ENCODE peak calls at places on chromosomes 11 and 22, in ten cellular contexts. W is uterus, C is HCT116, D is body of pancreas, A is HepG2, I is heart left ventricle, Y is adrenal gland, M is stomach, N is A549, E is sigmoid colon. H is an unnamed sample.

GRCh38 chr11:82494988-82495432 is 238.7 kb downstream of the FAM181B start:
- DNase-seq in W (no peak), Y (no peak), M (no peak), I (no peak), C (no peak), D (peak), E (no peak), N (no peak), A (peak), H (no peak)

GRCh38 chr11:96748639-96749370 is 359.0 kb downstream of the JRKL start:
- DNase-seq in W (no peak), A (no peak), D (no peak), E (no peak), Y (no peak), I (no peak), C (no peak), M (no peak), N (no peak), H (no peak)

GRCh38 chr22:39309364-39309861 is 10.0 kb downstream of the RPL3 start:
- DNase-seq in N (no peak), D (no peak), M (no peak), I (no peak), C (no peak), E (no peak), Y (no peak), A (no peak), W (no peak), H (no peak)

GRCh38 chr11:23079382-23079813 is 219.1 kb upstream of the CCDC179 start:
- DNase-seq in W (no peak), I (no peak), Y (no peak), N (no peak), M (no peak), C (no peak), D (no peak), A (no peak), E (no peak), H (no peak)

GRCh38 chr11:96152623-96153022 is 190.4 kb downstream of the MAML2 start:
- DNase-seq in M (no peak), I (no peak), D (no peak), N (no peak), A (no peak), W (no peak), C (no peak), Y (no peak), E (no peak), H (no peak)

GRCh38 chr22:41619979-41620645 is 731 bp downstream of the DESI1 start:
- DNase-seq in A (peak), E (peak), D (peak), M (peak), N (no peak), C (no peak), W (peak), Y (peak), I (peak), H (peak)

GRCh38 chr22:45010532-45010900 is 711 bp upstream of the PHF21B start:
- DNase-seq in W (no peak), M (no peak), Y (no peak), A (no peak), N (peak), D (no peak), C (no peak), E (no peak), I (no peak), H (peak)

GRCh38 chr11:76132268-76132667 is 74.0 kb downstream of the WNT11 start:
- DNase-seq in D (no peak), M (no peak), N (no peak), Y (no peak), E (no peak), C (no peak), I (no peak), A (no peak), W (no peak), H (peak)

GRCh38 chr11:126160345-126161145 is 50.9 kb downstream of the RPUSD4 start:
- DNase-seq in C (no peak), D (no peak), M (no peak), N (no peak), Y (no peak), A (no peak), W (no peak), E (no peak), I (no peak), H (no peak)

GRCh38 chr11:44568706-44569473 is 3.4 kb downstream of the CD82 start:
- DNase-seq in Y (peak), E (peak), W (peak), N (peak), C (no peak), D (peak), I (peak), M (peak), A (no peak), H (peak)

GRCh38 chr11:10540546-10540914 is 457 bp downstream of the RNF141 start:
- DNase-seq in D (peak), Y (no peak), M (peak), C (no peak), E (peak), N (no peak), A (peak), W (no peak), I (no peak), H (peak)

GRCh38 chr11:10542776-10543175 is 1.8 kb upstream of the RNF141 start:
- DNase-seq in W (no peak), I (no peak), Y (no peak), M (no peak), C (no peak), E (no peak), N (no peak), D (no peak), A (no peak), H (no peak)

GRCh38 chr11:10539339-10539738 is 1.6 kb downstream of the RNF141 start:
- DNase-seq in W (no peak), D (no peak), E (no peak), C (no peak), M (no peak), I (no peak), N (peak), A (peak), Y (no peak), H (no peak)

GRCh38 chr11:10538924-10539323 is 2.1 kb downstream of the RNF141 start:
- DNase-seq in Y (no peak), N (no peak), M (no peak), A (no peak), I (no peak), D (no peak), W (no peak), E (no peak), C (no peak), H (no peak)

GRCh38 chr11:10540915-10541591 is at the start of gene RNF141:
- DNase-seq in N (peak), Y (peak), D (peak), E (peak), A (peak), I (peak), C (peak), M (peak), W (peak), H (peak)
- TF ChIP-seq POLR2A in N (peak), Y (peak), D (peak), E (peak), A (peak), I (peak), C (peak), M (no peak), W (peak), H (peak)

GRCh38 chr11:47508595-47509555 is 44.1 kb downstream of the CELF1 start:
- DNase-seq in Y (no peak), M (peak), W (no peak), I (no peak), D (peak), E (no peak), N (no peak), A (no peak), C (no peak), H (no peak)
- H3K27ac ChIP-seq in Y (no peak), M (peak), W (peak), I (no peak), D (peak), E (peak), N (no peak), A (peak), C (no peak), H (peak)

GRCh38 chr11:47847892-47848635 is at the start of gene NUP160:
- DNase-seq in M (peak), N (peak), E (peak), W (peak), I (peak), A (peak), Y (peak), D (peak), C (peak), H (peak)
- TF ChIP-seq POLR2A in M (no peak), N (peak), E (peak), W (peak), I (peak), A (peak), Y (peak), D (peak), C (peak), H (peak)

GRCh38 chr11:46356911-46357482 is 9.7 kb downstream of the DGKZ start:
- DNase-seq in I (no peak), E (no peak), C (no peak), N (no peak), A (no peak), Y (no peak), D (no peak), M (no peak), W (no peak), H (no peak)
- H3K27ac ChIP-seq in I (no peak), E (no peak), C (no peak), N (no peak), A (no peak), Y (no peak), D (peak), M (peak), W (no peak), H (no peak)

DNA sequence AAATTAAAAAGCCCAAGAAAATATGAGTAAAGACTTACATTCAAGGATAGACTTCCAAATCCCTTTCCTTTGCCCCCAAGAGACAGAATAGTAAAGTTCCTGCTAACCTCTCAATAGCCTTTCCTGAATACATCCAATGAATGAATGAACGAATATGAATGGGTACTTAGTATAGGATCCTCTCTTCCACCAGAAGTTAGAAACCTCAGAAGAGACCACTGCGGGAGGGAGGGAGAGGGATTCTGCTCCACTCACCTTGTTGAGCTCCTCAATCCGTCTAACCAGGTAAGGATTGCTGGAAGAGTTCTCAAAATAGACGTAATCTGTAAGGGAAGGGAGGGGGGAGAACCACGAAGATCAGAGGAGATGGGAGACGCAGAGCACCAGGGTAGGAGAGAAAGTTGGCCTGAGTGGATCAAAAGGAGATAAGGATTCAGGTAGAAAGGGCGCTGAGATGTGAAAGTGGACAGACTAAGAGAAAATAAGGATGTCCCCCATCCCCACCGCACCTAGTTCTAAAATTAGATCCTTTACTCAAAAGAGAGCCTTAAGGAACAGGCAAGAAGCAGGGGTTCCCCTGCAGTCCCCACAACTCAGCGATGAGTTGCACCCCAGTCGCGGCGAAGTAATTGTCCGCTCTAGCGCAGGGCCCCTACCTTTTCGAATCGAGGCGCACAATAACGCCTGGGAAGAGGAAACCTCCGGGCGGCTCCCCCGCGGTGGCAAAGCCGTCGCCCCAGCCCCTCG is 1.1 kb downstream of the MTA2 start:
- DNase-seq in W (no peak), E (no peak), D (no peak), M (no peak), A (no peak), I (no peak), Y (no peak), N (no peak), C (no peak), H (no peak)
- TF ChIP-seq POLR2A in W (no peak), E (no peak), D (no peak), M (no peak), A (no peak), I (no peak), Y (no peak), N (no peak), C (no peak), H (no peak)

H was measured in thyroid gland.